ENCODE peak calls at places on chromosomes 3 and 15, in four cellular contexts. P is progenitor cell of endocrine pancreas, M is A673, K is neural crest cell. H is an unnamed sample.

GRCh38 chr3:36227982-36228381 is 152.3 kb upstream of the STAC start:
- DNase-seq in P (no peak), M (no peak), K (no peak), H (no peak)

GRCh38 chr3:73602171-73602570 is 22.6 kb downstream of the PDZRN3 start:
- DNase-seq in P (no peak), M (no peak), K (no peak), H (no peak)

GRCh38 chr3:79729096-79729495 is 38.7 kb downstream of the ROBO1 start:
- DNase-seq in P (no peak), M (peak), K (no peak), H (no peak)

GRCh38 chr15:60379466-60380274 is 18.1 kb downstream of the ANXA2 start:
- DNase-seq in P (no peak), M (peak), K (no peak), H (no peak)

GRCh38 chr3:106466881-106467280 is 598.1 kb upstream of the CBLB start:
- DNase-seq in P (no peak), M (no peak), K (no peak), H (no peak)

GRCh38 chr3:11470031-11470853 is 173.5 kb downstream of the VGLL4 start:
- DNase-seq in P (no peak), M (no peak), K (no peak), H (no peak)

GRCh38 chr3:58052373-58053273 is 44.4 kb downstream of the FLNB start:
- DNase-seq in P (no peak), M (peak), K (no peak), H (no peak)

GRCh38 chr3:116579843-116580242 is 129.7 kb upstream of the TUSC7 start:
- DNase-seq in P (peak), M (peak), K (peak), H (peak)

GRCh38 chr15:65372787-65373067 is 5.1 kb downstream of the IGDCC3 start:
- DNase-seq in P (no peak), M (peak), K (no peak), H (no peak)

GRCh38 chr3:33186524-33187367 is 31.9 kb downstream of the SUSD5 start:
- DNase-seq in P (no peak), M (no peak), K (no peak), H (no peak)

GRCh38 chr15:89502867-89503595 is 6.6 kb upstream of the RHCG start:
- DNase-seq in P (no peak), M (no peak), K (no peak), H (no peak)

GRCh38 chr3:111541911-111542483 is at the start of gene CD96:
- DNase-seq in P (no peak), M (no peak), K (no peak), H (no peak)

GRCh38 chr3:51692980-51693395 is 13.9 kb upstream of the GRM2 start:
- DNase-seq in P (no peak), M (no peak), K (no peak), H (no peak)

GRCh38 chr3:179297971-179298725 is 24.7 kb upstream of the ZNF639 start:
- DNase-seq in P (no peak), M (no peak), K (no peak), H (no peak)

GRCh38 chr3:56302417-56302816 is 165.8 kb downstream of the ERC2 start:
- DNase-seq in P (no peak), M (peak), K (no peak), H (no peak)

GRCh38 chr3:47019201-47019600 is 39.7 kb downstream of the NBEAL2 start:
- DNase-seq in P (no peak), M (no peak), K (no peak), H (no peak)

GRCh38 chr3:107024481-107025153 is 352.6 kb upstream of the CCDC54 start:
- DNase-seq in P (no peak), M (peak), K (no peak), H (no peak)

GRCh38 chr3:149900322-149900721 is 70.4 kb downstream of the PFN2 start:
- DNase-seq in P (no peak), M (no peak), K (no peak), H (no peak)

GRCh38 chr15:92049290-92050008 is 195.9 kb downstream of the SLCO3A1 start:
- DNase-seq in P (no peak), M (no peak), K (no peak), H (no peak)

GRCh38 chr3:132004571-132004970 is 30.2 kb downstream of the CPNE4 start:
- DNase-seq in P (no peak), M (no peak), K (no peak), H (no peak)

GRCh38 chr15:34292591-34292990 is 45.0 kb downstream of the SLC12A6 start:
- DNase-seq in P (no peak), M (no peak), K (no peak), H (no peak)

GRCh38 chr3:149816326-149816725 is 3.3 kb downstream of the RNF13 start:
- DNase-seq in P (no peak), M (no peak), K (no peak), H (no peak)

GRCh38 chr3:155560135-155560534 is 184.7 kb downstream of the PLCH1 start:
- DNase-seq in P (no peak), M (no peak), K (no peak), H (no peak)

GRCh38 chr3:132256984-132257383 is 60.2 kb upstream of the ACP3 start:
- DNase-seq in P (peak), M (peak), K (peak), H (peak)

GRCh38 chr15:77002954-77003912 is 8.3 kb downstream of the PSTPIP1 start:
- DNase-seq in P (no peak), M (no peak), K (no peak), H (no peak)

GRCh38 chr3:117692416-117692995 is 982.9 kb downstream of the TUSC7 start:
- DNase-seq in P (no peak), M (no peak), K (no peak), H (no peak)

GRCh38 chr3:24336101-24336500 is 158.5 kb downstream of the THRB start:
- DNase-seq in P (no peak), M (no peak), K (no peak), H (no peak)

GRCh38 chr15:40769310-40770146 is at the start of gene C15orf62:
- DNase-seq in P (no peak), M (peak), K (no peak), H (no peak)

GRCh38 chr15:31313223-31313622 is 13.4 kb upstream of the KLF13 start:
- DNase-seq in P (no peak), M (no peak), K (no peak), H (no peak)

GRCh38 chr3:62755285-62755684 is 119.9 kb downstream of the CADPS start:
- DNase-seq in P (no peak), M (no peak), K (no peak), H (no peak)

GRCh38 chr3:69084326-69084667 is 440 bp upstream of the ARL6IP5 start:
- DNase-seq in P (no peak), M (peak), K (no peak), H (no peak)

GRCh38 chr15:79339588-79340314 is 28.8 kb downstream of the TMED3 start:
- DNase-seq in P (no peak), M (peak), K (no peak), H (peak)

DNA sequence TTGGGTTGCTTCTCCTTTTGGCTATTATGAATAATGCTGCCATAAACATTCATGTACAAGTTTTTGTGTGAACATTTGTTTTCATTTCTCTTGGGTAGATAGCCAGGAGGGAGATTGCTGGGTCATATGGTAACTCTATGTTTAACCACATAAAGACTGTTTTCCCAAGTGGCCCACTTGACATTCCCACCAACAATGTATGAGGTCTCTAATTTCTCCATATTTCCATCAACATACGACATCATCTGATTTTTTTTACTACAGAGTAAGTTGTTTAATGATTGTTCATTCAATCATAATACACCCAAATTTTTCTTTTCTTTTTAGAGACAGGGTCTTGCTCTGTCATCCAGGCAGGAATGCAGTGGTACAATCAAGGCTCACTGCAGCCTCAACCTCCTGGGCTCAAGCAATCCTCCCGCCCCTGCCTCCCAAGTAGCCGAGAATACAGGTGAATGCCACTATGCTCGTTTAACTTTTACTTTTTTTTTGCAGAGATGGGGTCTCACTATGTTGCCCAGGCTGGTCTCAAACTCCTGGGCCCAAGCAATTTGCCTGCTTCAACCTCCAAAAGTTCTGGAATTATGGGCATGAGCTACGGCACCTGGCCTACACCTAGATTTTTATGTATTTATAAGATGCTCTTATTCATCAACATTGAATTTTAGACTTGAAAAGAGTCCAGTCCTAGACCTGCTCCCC is 6.8 kb downstream of the IP6K1 start:
- DNase-seq in P (no peak), M (no peak), K (no peak), H (no peak)
- TF ChIP-seq CTCF in P (no peak), M (no peak), K (no peak), H (no peak)

GRCh38 chr3:27366062-27366591 is 3.1 kb downstream of the NEK10 start:
- DNase-seq in P (no peak), M (no peak), K (no peak), H (no peak)

GRCh38 chr3:27368831-27369607 is at the start of gene NEK10:
- DNase-seq in P (peak), M (peak), K (peak), H (peak)
- TF ChIP-seq CTCF in P (peak), M (no peak), K (no peak), H (no peak)

DNA sequence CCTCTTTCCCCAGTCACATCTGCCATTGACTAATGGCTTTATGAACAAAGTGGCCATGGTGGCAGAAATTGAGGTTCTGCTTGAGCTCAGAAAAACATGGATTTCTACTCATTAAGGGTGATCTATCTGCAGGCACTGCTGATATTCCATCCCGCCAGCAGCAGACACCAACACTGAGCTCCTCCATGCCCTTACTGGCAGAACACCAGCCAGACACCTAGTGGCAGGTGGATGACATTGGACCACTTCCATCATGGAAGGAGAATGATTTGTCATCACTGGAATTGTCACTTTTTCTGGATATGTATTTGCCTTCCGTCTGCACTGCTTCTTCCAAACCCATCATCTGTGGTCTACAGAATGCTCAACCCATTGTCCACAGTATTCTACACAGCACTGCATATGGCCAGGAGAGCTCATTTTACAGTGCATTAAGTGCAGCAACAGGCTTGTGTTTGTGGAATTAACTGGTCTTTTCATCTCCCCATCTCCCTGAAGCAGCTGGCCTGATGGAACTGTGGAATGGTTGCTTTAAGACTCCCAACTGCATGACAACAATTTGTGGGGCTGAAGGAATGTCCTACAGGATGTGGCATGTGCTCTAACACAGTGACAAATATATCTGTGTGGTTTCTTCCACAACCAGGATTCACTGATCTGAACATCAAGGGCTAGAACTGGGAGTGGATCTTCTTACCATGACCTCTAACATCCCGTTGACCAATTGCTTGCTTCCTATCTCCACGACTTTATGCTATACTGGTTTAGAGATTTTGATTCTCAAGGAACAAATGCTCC is 103.4 kb downstream of the WNT7A start:
- DNase-seq in P (no peak), M (no peak), K (no peak), H (no peak)
- TF ChIP-seq CTCF in P (no peak), M (no peak), K (peak), H (no peak)

DNA sequence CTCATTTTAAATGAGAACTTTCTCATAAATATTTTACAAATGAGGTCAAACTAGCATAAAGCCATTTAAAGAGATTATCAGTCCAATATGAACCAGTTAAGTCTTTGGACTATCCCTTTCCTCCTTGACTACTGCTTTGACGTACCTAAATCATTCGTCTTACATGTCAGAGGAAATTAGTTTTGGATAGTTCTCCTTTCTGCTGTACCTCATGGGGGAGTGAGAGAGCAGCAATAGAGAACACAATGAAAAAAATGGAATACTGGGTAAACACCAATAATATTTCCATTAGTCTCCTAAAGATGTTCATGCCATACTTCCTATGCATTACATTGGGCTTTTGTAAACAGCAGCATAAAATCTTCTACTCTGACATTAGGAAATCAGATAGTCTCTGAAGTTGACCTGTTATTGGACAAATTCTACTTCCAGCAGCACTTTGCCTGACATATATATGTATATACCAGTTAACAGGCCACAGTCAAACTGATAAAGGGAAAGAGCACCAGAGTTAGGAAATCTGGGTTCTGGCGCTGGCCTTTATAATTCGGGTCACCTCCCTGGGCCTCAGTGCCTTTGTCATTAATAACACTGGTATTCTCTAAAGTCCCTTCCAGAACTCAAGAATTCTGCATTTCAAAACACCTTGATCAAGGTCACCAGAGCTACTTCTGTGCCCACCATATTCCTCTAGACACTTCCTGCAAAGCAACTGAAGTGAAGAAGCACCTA is 26.8 kb downstream of the TIMMDC1 start:
- DNase-seq in P (no peak), M (no peak), K (no peak), H (no peak)
- TF ChIP-seq CTCF in P (peak), M (peak), K (no peak), H (no peak)

GRCh38 chr3:120682095-120682681 is at the start of gene HGD:
- DNase-seq in P (no peak), M (no peak), K (no peak), H (no peak)
- TF ChIP-seq CTCF in P (no peak), M (no peak), K (no peak), H (no peak)

GRCh38 chr3:98589331-98589870 is 4.0 kb downstream of the CPOX start:
- DNase-seq in P (no peak), M (no peak), K (no peak), H (no peak)

GRCh38 chr3:98583766-98584165 is 9.6 kb downstream of the CPOX start:
- DNase-seq in P (no peak), M (no peak), K (no peak), H (no peak)

GRCh38 chr3:98584563-98584962 is 8.8 kb downstream of the CPOX start:
- DNase-seq in P (no peak), M (no peak), K (no peak), H (no peak)

GRCh38 chr3:98592345-98592935 is 971 bp downstream of the CPOX start:
- DNase-seq in P (no peak), M (no peak), K (no peak), H (peak)

GRCh38 chr3:98587654-98588532 is 5.5 kb downstream of the CPOX start:
- DNase-seq in P (no peak), M (no peak), K (no peak), H (no peak)
- TF ChIP-seq CTCF in P (peak), M (peak), K (peak), H (no peak)

GRCh38 chr3:134600685-134601502 is 49.9 kb downstream of the KY start:
- DNase-seq in P (peak), M (peak), K (peak), H (peak)
- TF ChIP-seq CTCF in P (peak), M (peak), K (peak), H (peak)

H was measured in nephron progenitor cell.